ENCODE peak calls at places on chromosomes 12 and 14, in seven cellular contexts. G is dorsolateral prefrontal cortex, T is bronchial epithelial cell, X is DND-41, J is cardiac fibroblast, R is lower lobe of right lung, Q is HAP-1. L is an unnamed sample.
A peak's percentile ranks its signal among the peaks of the same experiment; 100 is the strongest.

GRCh38 chr14:76320486-76320885 is 55.5 kb upstream of the ESRRB start:
- DNase-seq in Q (no peak), R (no peak), T (no peak), J (no peak), X (peak; percentile 45), G (no peak), L (no peak)

GRCh38 chr12:117643971-117644370 is 282.5 kb upstream of the NOS1 start:
- DNase-seq in J (no peak), X (no peak), R (no peak), Q (no peak), T (no peak), G (no peak), L (no peak)

GRCh38 chr14:21343035-21343794 is 40.6 kb downstream of the SUPT16H start:
- DNase-seq in J (no peak), X (no peak), Q (no peak), G (no peak), R (no peak), T (no peak), L (no peak)

GRCh38 chr14:96940009-96940408 is 142.8 kb downstream of the VRK1 start:
- DNase-seq in J (no peak), G (no peak), R (no peak), X (peak; percentile 33), T (peak; percentile 3), Q (no peak), L (no peak)

GRCh38 chr12:124402281-124403066 is 107.6 kb downstream of the RFLNA start:
- DNase-seq in G (no peak), X (no peak), J (no peak), Q (no peak), T (no peak), R (no peak), L (no peak)

GRCh38 chr12:1328385-1328784 is 266.0 kb downstream of the FBXL14 start:
- DNase-seq in R (peak; percentile 62), J (no peak), G (no peak), Q (no peak), T (no peak), X (no peak), L (no peak)

GRCh38 chr14:35695647-35696046 is 113.4 kb downstream of the RALGAPA1 start:
- DNase-seq in R (no peak), T (no peak), Q (no peak), J (peak; percentile 6), X (no peak), G (no peak), L (no peak)

GRCh38 chr14:35234007-35234406 is 58.2 kb upstream of the PSMA6 start:
- DNase-seq in Q (no peak), T (peak; percentile 86), X (no peak), J (peak; percentile 41), R (no peak), G (no peak), L (no peak)

GRCh38 chr12:121724930-121725329 is 12.4 kb downstream of the TMEM120B start:
- DNase-seq in X (no peak), T (no peak), R (no peak), Q (no peak), G (no peak), J (peak; percentile 13), L (no peak)

GRCh38 chr12:122226366-122227222 is 742 bp upstream of the DIABLO start:
- DNase-seq in G (no peak), X (no peak), T (no peak), J (no peak), R (no peak), Q (no peak), L (no peak)

GRCh38 chr12:101235686-101236085 is 25.6 kb upstream of the SLC5A8 start:
- DNase-seq in Q (no peak), J (no peak), X (no peak), T (no peak), R (no peak), G (no peak), L (no peak)

GRCh38 chr14:75401356-75401755 is 26.5 kb upstream of the JDP2 start:
- DNase-seq in R (no peak), X (no peak), J (peak; percentile 55), Q (no peak), T (no peak), G (no peak), L (no peak)

GRCh38 chr12:52044284-52044983 is 6.8 kb upstream of the NR4A1 start:
- DNase-seq in R (peak; percentile 73), T (no peak), X (no peak), Q (no peak), G (peak; percentile 81), J (peak; percentile 91), L (no peak)

GRCh38 chr14:68857671-68858070 is 64.8 kb upstream of the ZFP36L1 start:
- DNase-seq in X (no peak), G (no peak), T (no peak), J (no peak), R (no peak), Q (no peak), L (no peak)

GRCh38 chr14:99394602-99395001 is 86.1 kb downstream of the SETD3 start:
- DNase-seq in J (no peak), R (no peak), Q (no peak), G (no peak), T (no peak), X (no peak), L (no peak)

GRCh38 chr12:57899010-57899662 is 42.2 kb upstream of the ATP23 start:
- DNase-seq in J (peak; percentile 63), X (peak; percentile 51), R (no peak), Q (no peak), G (peak; percentile 40), T (peak; percentile 79), L (peak; percentile 79)

DNA sequence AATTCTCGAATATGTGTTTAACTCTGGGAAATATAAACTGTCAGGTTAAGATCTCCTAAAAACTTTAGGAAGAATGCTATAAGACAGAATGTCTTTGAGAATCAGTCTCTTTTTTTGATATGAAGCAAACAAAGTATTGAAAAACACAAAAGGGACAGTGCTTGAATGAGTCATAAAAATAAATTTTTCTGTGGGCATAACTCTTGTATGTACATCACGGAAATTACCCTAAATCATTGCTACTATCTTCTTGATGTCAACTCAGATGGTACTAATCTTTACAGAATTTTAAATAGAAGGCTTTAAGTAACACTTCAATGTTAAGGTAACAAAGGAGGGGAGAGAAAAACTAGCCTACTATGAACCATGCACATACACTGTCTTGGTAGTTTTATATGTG is 244.0 kb upstream of the AMIGO2 start:
- DNase-seq in T (no peak), G (no peak), Q (no peak), J (no peak), R (no peak), X (no peak), L (no peak)
- H3K4me3 ChIP-seq in T (no peak overlapping the region), G (no peak overlapping the region), Q (no peak overlapping the region), J (no peak overlapping the region), R (no peak overlapping the region), X (no peak overlapping the region), L (no peak overlapping the region)

DNA sequence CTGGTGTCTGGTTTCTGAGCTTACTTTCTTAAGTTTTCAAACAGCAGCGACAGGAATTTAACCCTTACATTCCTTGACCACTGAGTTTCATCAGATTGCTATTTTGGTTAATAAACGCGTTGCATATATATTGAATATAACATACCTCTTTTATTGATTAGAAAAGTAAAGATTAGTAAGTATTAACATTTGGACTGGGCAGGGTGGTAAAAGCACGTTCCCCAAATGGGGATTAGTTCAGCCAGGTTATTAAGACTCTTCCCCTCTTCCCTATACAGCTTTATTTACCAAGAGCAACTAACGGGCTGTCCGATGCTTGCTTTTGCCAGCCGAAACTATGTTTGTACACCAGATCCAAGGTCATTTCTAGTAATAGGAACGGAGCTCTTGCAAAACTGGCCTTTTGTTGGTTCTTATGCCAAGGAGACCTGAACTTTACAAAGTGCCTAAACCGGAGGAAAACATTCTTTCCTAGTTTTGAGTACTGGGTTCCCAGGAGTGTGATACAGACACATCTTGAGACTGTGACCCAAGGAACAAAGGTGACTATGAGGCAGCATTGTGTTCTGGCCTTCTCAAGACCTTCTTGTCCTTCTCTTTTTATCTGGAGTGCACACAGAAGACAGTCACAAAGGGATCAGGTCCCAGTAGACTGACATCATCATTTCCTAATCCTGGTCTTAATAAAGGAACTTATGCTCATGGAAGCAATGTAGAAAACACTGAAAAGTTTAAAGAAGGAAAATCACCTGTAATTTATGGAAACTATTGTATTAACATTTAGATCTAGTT is 2.6 kb downstream of the GLRX5 start:
- DNase-seq in G (no peak), T (no peak), J (no peak), X (no peak), R (no peak), Q (peak; percentile 23), L (no peak)
- H3K4me3 ChIP-seq in G (no peak overlapping the region), T (no peak overlapping the region), J (no peak overlapping the region), X (no peak overlapping the region), R (no peak overlapping the region), Q (peak overlapping the region; percentile 89), L (no peak overlapping the region)

DNA sequence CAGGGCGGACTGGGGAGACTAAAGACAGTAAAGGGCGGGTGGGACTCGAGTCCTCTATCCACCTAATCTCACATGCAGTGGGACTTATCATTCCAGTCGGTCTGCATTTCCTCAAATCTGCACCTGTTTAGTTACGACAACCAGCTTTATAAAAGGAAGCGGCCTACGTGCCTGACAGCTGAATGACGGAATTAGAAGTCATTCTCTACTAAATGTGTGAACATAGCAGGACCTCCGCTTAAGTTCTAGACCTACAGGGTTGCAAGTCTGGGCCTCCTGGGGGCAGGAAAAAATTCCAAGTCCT is 109.8 kb upstream of the EGLN3 start:
- DNase-seq in J (no peak), R (no peak), G (no peak), Q (no peak), T (no peak), X (no peak), L (no peak)
- H3K4me3 ChIP-seq in J (peak overlapping the region; percentile 59), R (peak overlapping the region; percentile 70), G (peak overlapping the region; percentile 89), Q (no peak overlapping the region), T (no peak overlapping the region), X (no peak overlapping the region), L (no peak overlapping the region)

DNA sequence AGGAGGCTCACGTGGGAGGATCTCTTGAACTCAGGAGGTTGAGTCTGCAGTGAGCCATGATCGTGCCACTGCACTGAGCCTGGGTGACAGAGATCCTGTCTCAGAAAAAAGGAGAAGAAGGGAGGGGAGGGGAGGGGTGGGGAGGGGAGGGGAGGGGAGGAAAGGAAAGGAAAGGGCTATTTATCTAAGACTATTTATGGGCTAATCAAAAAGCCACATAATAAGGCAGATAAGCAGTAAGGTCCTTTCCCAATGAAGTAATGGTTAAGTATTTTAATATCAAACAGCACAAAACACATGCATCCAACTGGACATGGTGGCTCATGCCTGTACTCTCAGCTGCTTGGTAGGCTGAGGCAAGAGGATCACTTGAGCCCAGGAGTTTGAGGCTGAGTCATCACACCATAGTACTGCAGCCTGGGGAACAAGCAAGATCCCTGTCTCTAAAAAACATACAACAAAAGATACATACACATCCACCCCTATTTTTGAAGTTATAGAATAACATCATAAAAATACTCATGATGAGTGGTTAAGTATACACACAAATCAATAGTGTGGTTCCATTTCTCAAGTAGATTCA is 9.7 kb downstream of the PAWR start:
- DNase-seq in Q (no peak), G (no peak), X (no peak), J (peak; percentile 77), R (no peak), T (peak; percentile 87), L (no peak)
- H3K4me3 ChIP-seq in Q (no peak overlapping the region), G (no peak overlapping the region), X (no peak overlapping the region), J (no peak overlapping the region), R (no peak overlapping the region), T (no peak overlapping the region), L (no peak overlapping the region)

L was measured in Jurkat, Clone E6-1.